ENCODE peak calls at places on chromosomes 4 and X, in seven cellular contexts. O is retina, G is memory B cell, T is GM12865, F is GDM1, D is astrocyte of the spinal cord, R is MG63. P is an unnamed sample.

GRCh38 chrX:8748855-8749254 is 16.9 kb upstream of the ANOS1 start:
- DNase-seq in O (peak), G (no peak), T (peak), F (no peak), D (peak), R (no peak), P (no peak)

GRCh38 chrX:18617351-18617750 is 54.6 kb downstream of the RS1 start:
- DNase-seq in O (no peak), G (no peak), T (no peak), F (no peak), D (peak), R (no peak), P (no peak)

GRCh38 chrX:16868920-16869319 is 1.2 kb downstream of the RBBP7 start:
- DNase-seq in O (no peak), G (no peak), T (no peak), F (no peak), D (no peak), R (no peak), P (no peak)

GRCh38 chr4:26273308-26273980 is 47.4 kb upstream of the RBPJ start:
- DNase-seq in O (no peak), G (no peak), T (no peak), F (peak), D (no peak), R (peak), P (no peak)

GRCh38 chr4:86338521-86338920 is 21.3 kb downstream of the MAPK10 start:
- DNase-seq in O (no peak), G (no peak), T (no peak), F (no peak), D (no peak), R (no peak), P (no peak)

GRCh38 chr4:55356991-55357461 is 11.0 kb downstream of the SRD5A3 start:
- DNase-seq in O (no peak), G (no peak), T (no peak), F (no peak), D (peak), R (no peak), P (no peak)

GRCh38 chrX:84175943-84176342 is 12.1 kb downstream of the RPS6KA6 start:
- DNase-seq in O (no peak), G (no peak), T (no peak), F (no peak), D (no peak), R (no peak), P (no peak)

GRCh38 chrX:1853916-1854315 is 239.1 kb downstream of the ASMT start:
- DNase-seq in O (no peak), G (no peak), T (no peak), F (no peak), D (no peak), R (no peak), P (no peak)

GRCh38 chrX:68710870-68711576 is 63.6 kb downstream of the STARD8 start:
- DNase-seq in O (no peak), G (no peak), T (peak), F (no peak), D (peak), R (no peak), P (peak)

GRCh38 chr4:174874898-174875297 is 43.3 kb upstream of the ADAM29 start:
- DNase-seq in O (no peak), G (no peak), T (peak), F (no peak), D (no peak), R (no peak), P (no peak)

GRCh38 chr4:76856183-76856969 is 41.6 kb downstream of the SOWAHB start:
- DNase-seq in O (peak), G (no peak), T (no peak), F (no peak), D (peak), R (no peak), P (no peak)

GRCh38 chrX:28889691-28890090 is 302.4 kb downstream of the IL1RAPL1 start:
- DNase-seq in O (no peak), G (no peak), T (no peak), F (no peak), D (no peak), R (no peak), P (no peak)

GRCh38 chr4:2186133-2186864 is 55.6 kb downstream of the HAUS3 start:
- DNase-seq in O (no peak), G (no peak), T (peak), F (no peak), D (peak), R (no peak), P (no peak)

GRCh38 chr4:26220704-26221103 is 100.1 kb upstream of the RBPJ start:
- DNase-seq in O (no peak), G (no peak), T (no peak), F (no peak), D (peak), R (peak), P (no peak)

GRCh38 chr4:5716391-5716790 is 5.4 kb downstream of the EVC start:
- DNase-seq in O (no peak), G (no peak), T (no peak), F (no peak), D (no peak), R (no peak), P (no peak)

GRCh38 chr4:1552451-1552850 is 131.7 kb downstream of the FAM53A start:
- DNase-seq in O (no peak), G (no peak), T (no peak), F (no peak), D (no peak), R (no peak), P (no peak)

GRCh38 chrX:46165411-46165810 is 379.8 kb downstream of the ZNF674 start:
- DNase-seq in O (no peak), G (no peak), T (no peak), F (no peak), D (peak), R (peak), P (no peak)

GRCh38 chr4:15653430-15653829 is 1.7 kb downstream of the FBXL5 start:
- DNase-seq in O (no peak), G (no peak), T (no peak), F (no peak), D (no peak), R (no peak), P (no peak)

GRCh38 chrX:113274801-113275200 is 434.2 kb upstream of the AMOT start:
- DNase-seq in O (no peak), G (no peak), T (no peak), F (no peak), D (no peak), R (no peak), P (no peak)

GRCh38 chr4:107380836-107381438 is 339.1 kb downstream of the PAPSS1 start:
- DNase-seq in O (no peak), G (no peak), T (no peak), F (no peak), D (no peak), R (no peak), P (no peak)

GRCh38 chr4:124948976-124949597 is 236.6 kb upstream of the ANKRD50 start:
- DNase-seq in O (no peak), G (no peak), T (peak), F (no peak), D (peak), R (peak), P (no peak)

GRCh38 chr4:83252782-83253405 is 31.7 kb downstream of the COQ2 start:
- DNase-seq in O (peak), G (peak), T (peak), F (peak), D (peak), R (peak), P (no peak)

GRCh38 chrX:17802756-17803155 is 58.3 kb downstream of the RAI2 start:
- DNase-seq in O (peak), G (no peak), T (no peak), F (no peak), D (no peak), R (no peak), P (no peak)

GRCh38 chrX:71917621-71918341 is 7.1 kb downstream of the NHSL2 start:
- DNase-seq in O (no peak), G (no peak), T (no peak), F (no peak), D (no peak), R (no peak), P (no peak)

GRCh38 chr4:41176357-41176756 is 38.0 kb downstream of the APBB2 start:
- DNase-seq in O (no peak), G (no peak), T (no peak), F (no peak), D (peak), R (peak), P (no peak)

GRCh38 chrX:96182366-96182765 is 502.3 kb upstream of the DIAPH2 start:
- DNase-seq in O (no peak), G (no peak), T (peak), F (peak), D (peak), R (peak), P (no peak)

GRCh38 chrX:41671082-41671481 is 17.7 kb upstream of the GPR34 start:
- DNase-seq in O (no peak), G (no peak), T (no peak), F (no peak), D (no peak), R (no peak), P (no peak)

GRCh38 chrX:128676651-128677050 is 624.4 kb upstream of the ACTRT1 start:
- DNase-seq in O (no peak), G (no peak), T (no peak), F (no peak), D (peak), R (no peak), P (no peak)

GRCh38 chrX:31435592-31435991 is 363.8 kb upstream of the FTHL17 start:
- DNase-seq in O (peak), G (no peak), T (no peak), F (no peak), D (peak), R (no peak), P (no peak)

GRCh38 chr4:111648056-111648455 is 497.2 kb upstream of the FAM241A start:
- DNase-seq in O (no peak), G (no peak), T (no peak), F (no peak), D (no peak), R (no peak), P (no peak)

GRCh38 chr4:106717094-106717493 is 319.0 kb downstream of the DKK2 start:
- DNase-seq in O (no peak), G (no peak), T (no peak), F (no peak), D (peak), R (no peak), P (no peak)

GRCh38 chr4:38782452-38783108 is at the start of gene TLR10:
- DNase-seq in O (peak), G (peak), T (peak), F (peak), D (peak), R (no peak), P (no peak)

GRCh38 chrX:21493226-21493850 is 119.1 kb downstream of the CNKSR2 start:
- DNase-seq in O (no peak), G (no peak), T (no peak), F (no peak), D (peak), R (peak), P (no peak)

GRCh38 chr4:81260443-81261102 is 45.6 kb upstream of the PRKG2 start:
- DNase-seq in O (no peak), G (no peak), T (no peak), F (no peak), D (no peak), R (no peak), P (no peak)

GRCh38 chr4:48909697-48910096 is 3.1 kb upstream of the OCIAD2 start:
- DNase-seq in O (no peak), G (no peak), T (no peak), F (no peak), D (peak), R (peak), P (no peak)

GRCh38 chrX:153782324-153782723 is 1.5 kb downstream of the SRPK3 start:
- DNase-seq in O (no peak), G (no peak), T (no peak), F (no peak), D (no peak), R (no peak), P (no peak)

GRCh38 chr4:83358410-83358809 is 23.8 kb upstream of the HPSE start:
- DNase-seq in O (no peak), G (no peak), T (no peak), F (no peak), D (peak), R (peak), P (no peak)